ENCODE peak calls at places on chromosome 2, in six cellular contexts. B is lower lobe of right lung; J is HL-60; P is A673; Z is CD8-positive, alpha-beta T cell; A is HFF-Myc. D is an unnamed sample.

GRCh38 chr2:96993367-96993766 is 7.0 kb upstream of the FAM178B start:
- DNase-seq in B (no peak), J (no peak), P (no peak), Z (no peak), A (no peak), D (no peak)

GRCh38 chr2:183607995-183608394 is 483.8 kb downstream of the NUP35 start:
- DNase-seq in B (no peak), J (no peak), P (no peak), Z (no peak), A (no peak), D (no peak)

GRCh38 chr2:236745420-236746210 is 176.0 kb downstream of the ACKR3 start:
- DNase-seq in B (no peak), J (no peak), P (no peak), Z (no peak), A (no peak), D (peak; percentile 77)

GRCh38 chr2:158599609-158600008 is 142.9 kb downstream of the PKP4 start:
- DNase-seq in B (no peak), J (no peak), P (no peak), Z (no peak), A (no peak), D (no peak)

GRCh38 chr2:62765619-62766376 is 60.3 kb downstream of the EHBP1 start:
- DNase-seq in B (no peak), J (no peak), P (no peak), Z (no peak), A (no peak), D (no peak)

GRCh38 chr2:44949329-44950151 is 8.0 kb downstream of the SIX3 start:
- DNase-seq in B (peak; percentile 28), J (no peak), P (no peak), Z (no peak), A (no peak), D (peak; percentile 40)

GRCh38 chr2:168119519-168120141 is 127.8 kb downstream of the STK39 start:
- DNase-seq in B (no peak), J (no peak), P (peak; percentile 74), Z (no peak), A (peak; percentile 26), D (peak; percentile 49)

GRCh38 chr2:239538357-239539052 is 137.7 kb upstream of the HDAC4 start:
- DNase-seq in B (peak; percentile 37), J (no peak), P (no peak), Z (no peak), A (no peak), D (no peak)

GRCh38 chr2:5740073-5740472 is 47.9 kb downstream of the SOX11 start:
- DNase-seq in B (no peak), J (no peak), P (no peak), Z (no peak), A (no peak), D (no peak)

GRCh38 chr2:28287261-28287915 is 105.3 kb upstream of the FOSL2 start:
- DNase-seq in B (no peak), J (no peak), P (no peak), Z (no peak), A (no peak), D (no peak)
- TF ChIP-seq CTCF in B (no peak), J (no peak), P (no peak), Z (no peak), A (no peak), D (no peak)

GRCh38 chr2:101354420-101354819 is 32.9 kb downstream of the CREG2 start:
- DNase-seq in B (no peak), J (no peak), P (no peak), Z (no peak), A (no peak), D (no peak)

GRCh38 chr2:101346909-101347308 is 38.4 kb upstream of the RNF149 start:
- DNase-seq in B (no peak), J (no peak), P (no peak), Z (no peak), A (no peak), D (no peak)

GRCh38 chr2:101351207-101351606 is 36.1 kb downstream of the CREG2 start:
- DNase-seq in B (no peak), J (no peak), P (no peak), Z (no peak), A (no peak), D (no peak)

GRCh38 chr2:101348851-101349250 is 38.5 kb downstream of the CREG2 start:
- DNase-seq in B (no peak), J (no peak), P (no peak), Z (no peak), A (no peak), D (no peak)

DNA sequence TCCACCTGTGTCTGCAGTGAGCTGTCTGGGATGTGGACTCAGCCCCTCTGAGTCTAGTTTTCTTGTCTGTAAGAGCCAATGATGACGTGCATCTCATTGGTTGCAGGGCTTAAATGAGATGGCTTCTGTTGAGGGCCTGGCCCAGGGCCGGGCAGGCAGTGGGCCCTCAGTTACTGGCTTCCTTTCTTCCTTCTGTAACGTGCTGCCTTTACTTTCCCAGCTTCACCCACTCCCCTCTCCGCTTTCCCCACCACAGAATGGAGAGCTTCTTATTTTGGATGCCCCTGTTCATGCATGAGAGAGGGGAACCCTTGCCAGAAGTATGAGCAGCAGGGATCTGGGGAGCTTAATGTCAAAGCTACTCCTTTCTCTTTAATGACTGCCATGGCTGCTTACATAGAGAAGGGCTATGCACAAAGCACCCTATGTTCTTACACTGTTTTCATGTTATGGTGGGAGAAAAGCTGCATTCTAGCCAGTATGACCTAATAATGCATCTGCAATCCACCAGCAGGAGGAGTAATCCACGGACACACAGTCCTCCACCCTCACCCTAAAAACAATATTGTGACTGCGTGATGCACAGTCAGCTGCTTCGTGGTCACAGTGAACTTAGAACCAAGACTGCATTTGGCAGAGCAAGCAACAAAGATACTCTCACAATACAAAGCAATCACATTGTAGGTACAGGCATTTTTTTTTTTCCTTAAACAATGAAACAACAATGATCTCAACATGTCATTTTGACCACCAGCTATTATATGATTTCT is 37.2 kb downstream of the CREG2 start:
- DNase-seq in B (no peak), J (no peak), P (no peak), Z (no peak), A (no peak), D (no peak)
- TF ChIP-seq CTCF in B (peak; percentile 14), J (no peak), P (peak; percentile 26), Z (no peak), A (peak; percentile 47), D (no peak)

DNA sequence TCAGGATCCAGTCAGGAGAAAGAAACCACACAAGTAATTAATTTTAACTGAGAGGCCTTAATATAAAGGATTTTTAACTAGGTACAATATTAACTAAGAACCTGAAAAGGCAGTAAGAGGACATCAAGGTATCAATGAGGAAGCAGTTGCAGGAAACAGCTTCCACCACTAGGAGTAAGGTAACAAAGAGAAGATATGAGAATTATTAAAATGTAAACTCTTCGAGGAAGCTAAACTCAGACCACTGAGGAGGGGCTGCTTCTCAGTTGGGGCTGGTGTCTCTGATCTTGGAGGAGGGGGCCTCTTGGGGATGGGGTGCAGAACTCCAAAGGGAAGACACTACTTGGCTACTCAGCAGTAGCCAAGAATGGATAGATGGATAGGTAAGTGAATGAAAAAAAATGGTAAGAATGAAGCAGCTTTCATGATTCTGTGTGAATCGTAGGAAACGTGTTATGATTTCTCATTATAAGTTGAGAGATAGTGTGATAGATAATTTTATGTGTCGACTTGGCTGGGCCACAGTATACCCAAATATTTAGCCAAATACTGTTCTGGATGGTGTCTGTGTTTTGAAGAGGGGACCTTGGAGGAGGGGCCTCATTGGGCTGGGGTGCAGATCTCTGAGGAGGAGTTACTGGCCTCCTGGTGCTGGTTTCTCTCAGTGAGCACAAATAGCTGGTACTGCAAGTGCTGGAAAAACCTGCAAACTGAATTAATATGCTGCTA is 547.7 kb upstream of the LRRTM1 start:
- DNase-seq in B (no peak), J (no peak), P (no peak), Z (no peak), A (no peak), D (no peak)
- TF ChIP-seq CTCF in B (no peak), J (no peak), P (no peak), Z (no peak), A (no peak), D (no peak)

GRCh38 chr2:147989102-147989501 is 31.4 kb downstream of the ORC4 start:
- DNase-seq in B (no peak), J (no peak), P (no peak), Z (no peak), A (no peak), D (no peak)

GRCh38 chr2:147989809-147990403 is 30.6 kb downstream of the ORC4 start:
- DNase-seq in B (no peak), J (no peak), P (peak; percentile 63), Z (no peak), A (peak; percentile 25), D (peak; percentile 13)
- TF ChIP-seq CTCF in B (peak; percentile 57), J (peak; percentile 20), P (peak; percentile 80), Z (peak; percentile 99), A (peak; percentile 50), D (peak; percentile 11)

GRCh38 chr2:46615555-46616487 is 136.5 kb downstream of the TMEM247 start:
- DNase-seq in B (no peak), J (no peak), P (peak; percentile 29), Z (no peak), A (no peak), D (no peak)
- TF ChIP-seq CTCF in B (peak; percentile 19), J (no peak), P (peak; percentile 40), Z (no peak), A (no peak), D (no peak)

GRCh38 chr2:37267685-37268084 is 36.2 kb downstream of the NDUFAF7 start:
- DNase-seq in B (no peak), J (no peak), P (no peak), Z (no peak), A (no peak), D (no peak)

GRCh38 chr2:37262510-37262909 is 31.1 kb downstream of the NDUFAF7 start:
- DNase-seq in B (no peak), J (no peak), P (no peak), Z (no peak), A (no peak), D (no peak)

GRCh38 chr2:37268111-37268510 is 36.7 kb downstream of the NDUFAF7 start:
- DNase-seq in B (no peak), J (no peak), P (no peak), Z (no peak), A (no peak), D (no peak)

DNA sequence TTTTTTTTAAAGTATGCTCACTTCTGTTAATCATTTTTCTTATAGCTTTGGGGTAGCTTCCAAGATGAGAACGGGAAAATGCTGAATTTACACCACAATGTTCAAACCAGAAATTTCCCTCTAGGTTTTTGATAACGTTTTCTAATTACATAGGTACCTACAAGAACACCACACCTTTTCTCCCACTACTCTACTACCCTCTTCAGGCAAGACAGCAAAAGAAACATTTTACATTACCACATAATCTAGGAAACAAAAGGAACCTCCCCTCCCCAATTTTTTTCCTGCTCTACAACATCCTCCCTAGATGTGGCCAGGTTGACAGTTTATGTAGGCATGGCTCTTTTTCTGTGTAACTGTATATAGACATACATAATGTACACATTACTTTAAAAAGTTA is 32.4 kb downstream of the NDUFAF7 start:
- DNase-seq in B (no peak), J (no peak), P (no peak), Z (no peak), A (no peak), D (no peak)
- TF ChIP-seq CTCF in B (no peak), J (no peak), P (no peak), Z (no peak), A (no peak), D (no peak)